ENCODE peak calls at places on chromosome 14, in four cellular contexts. N is AG10803, M is AG04450, D is omental fat pad. C is an unnamed sample.

GRCh38 chr14:79442776-79443175 is 768.5 kb downstream of the DIO2 start:
- DNase-seq in N (no peak), M (no peak), D (no peak), C (no peak)

GRCh38 chr14:63938198-63939005 is 85.6 kb downstream of the SYNE2 start:
- DNase-seq in N (no peak), M (no peak), D (no peak), C (no peak)

GRCh38 chr14:23568600-23569310 is 1.2 kb upstream of the AP1G2 start:
- DNase-seq in N (no peak), M (no peak), D (no peak), C (no peak)

GRCh38 chr14:24240110-24240918 is 2.1 kb downstream of the TINF2 start:
- DNase-seq in N (no peak), M (no peak), D (no peak), C (no peak)

GRCh38 chr14:79581912-79582576 is 629.3 kb downstream of the DIO2 start:
- DNase-seq in N (peak), M (no peak), D (no peak), C (no peak)

GRCh38 chr14:89956294-89957009 is 725 bp downstream of the TDP1 start:
- DNase-seq in N (peak), M (peak), D (peak), C (peak)

GRCh38 chr14:67567654-67568053 is 32.4 kb downstream of the PIGH start:
- DNase-seq in N (no peak), M (no peak), D (no peak), C (no peak)

GRCh38 chr14:101151226-101151929 is 247.9 kb upstream of the RTL1 start:
- DNase-seq in N (no peak), M (no peak), D (no peak), C (no peak)

GRCh38 chr14:35858521-35859209 is 32.5 kb downstream of the BRMS1L start:
- DNase-seq in N (peak), M (no peak), D (no peak), C (no peak)

GRCh38 chr14:60790850-60791249 is 56.3 kb downstream of the MNAT1 start:
- DNase-seq in N (no peak), M (no peak), D (no peak), C (no peak)

GRCh38 chr14:77184396-77185092 is 2.9 kb downstream of the TMEM63C start:
- DNase-seq in N (no peak), M (no peak), D (no peak), C (no peak)

GRCh38 chr14:64098120-64098519 is 196.1 kb downstream of the ESR2 start:
- DNase-seq in N (no peak), M (no peak), D (no peak), C (no peak)

GRCh38 chr14:65949711-65950516 is 536.3 kb upstream of the CCDC196 start:
- DNase-seq in N (no peak), M (no peak), D (no peak), C (no peak)

GRCh38 chr14:61280092-61280525 is 1.0 kb downstream of the TMEM30B start:
- DNase-seq in N (no peak), M (no peak), D (no peak), C (no peak)

GRCh38 chr14:36256131-36256801 is 64.2 kb downstream of the MBIP start:
- DNase-seq in N (peak), M (no peak), D (no peak), C (no peak)

GRCh38 chr14:88750413-88750812 is 42.3 kb downstream of the EML5 start:
- DNase-seq in N (no peak), M (no peak), D (no peak), C (no peak)

GRCh38 chr14:50955373-50956043 is 11.2 kb upstream of the PYGL start:
- DNase-seq in N (peak), M (peak), D (no peak), C (peak)
- TF ChIP-seq CTCF in N (peak), M (peak), D (no peak), C (peak)

GRCh38 chr14:102571043-102571442 is 21.4 kb upstream of the RCOR1 start:
- DNase-seq in N (no peak), M (no peak), D (no peak), C (no peak)

GRCh38 chr14:102565331-102565887 is 27.0 kb upstream of the RCOR1 start:
- DNase-seq in N (no peak), M (no peak), D (no peak), C (no peak)

GRCh38 chr14:102565959-102566358 is 26.5 kb upstream of the RCOR1 start:
- DNase-seq in N (no peak), M (no peak), D (no peak), C (no peak)

GRCh38 chr14:102570334-102570995 is 22.0 kb upstream of the RCOR1 start:
- DNase-seq in N (no peak), M (no peak), D (no peak), C (no peak)

DNA sequence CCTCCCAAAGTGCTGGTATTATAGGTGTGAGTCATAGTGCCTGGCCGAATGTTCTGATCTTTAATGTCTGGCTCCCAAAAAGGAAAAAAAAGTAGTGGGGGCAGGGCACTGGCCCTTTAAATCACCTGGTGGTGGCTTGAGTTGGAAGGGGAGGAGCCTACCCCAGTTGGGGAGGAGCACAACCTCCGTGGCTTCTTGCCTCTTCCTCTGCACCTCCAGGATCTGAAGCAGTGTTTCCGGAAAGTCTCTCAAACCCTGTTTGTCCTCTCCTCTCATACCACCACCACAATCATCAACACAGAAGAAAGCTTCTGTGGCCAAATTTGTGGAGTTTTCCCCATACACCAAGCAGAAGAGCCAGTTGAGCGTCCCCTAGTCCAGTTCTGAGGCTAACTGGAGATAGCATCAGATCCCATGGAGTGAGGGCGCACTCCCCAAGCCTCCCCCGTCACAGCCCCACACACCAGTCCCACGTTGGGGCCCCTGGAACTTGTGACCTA is 24.3 kb upstream of the RCOR1 start:
- DNase-seq in N (no peak), M (no peak), D (no peak), C (no peak)
- TF ChIP-seq CTCF in N (no peak), M (no peak), D (no peak), C (no peak)

DNA sequence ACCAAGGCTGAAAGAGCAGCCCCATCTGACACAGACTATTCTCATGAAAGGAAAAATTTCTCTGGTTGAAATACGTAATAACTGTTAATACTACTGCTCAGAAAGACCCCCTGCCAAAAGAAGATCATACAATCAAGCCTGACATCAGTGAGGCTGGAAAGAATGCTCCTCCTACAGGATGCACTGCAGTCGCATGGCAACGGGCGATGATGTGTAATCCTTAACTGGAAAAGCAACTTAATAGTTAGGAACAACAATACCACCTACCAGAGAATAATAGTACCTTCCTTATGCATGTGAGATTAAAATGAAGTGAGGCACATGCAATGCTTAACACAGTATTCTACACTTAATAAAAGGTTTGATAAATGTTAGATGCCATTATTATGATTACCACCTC is 1.2 kb upstream of the GOLGA5 start:
- DNase-seq in N (peak), M (no peak), D (no peak), C (no peak)
- TF ChIP-seq CTCF in N (no peak), M (no peak), D (no peak), C (no peak)

GRCh38 chr14:45807187-45807586 is 554.2 kb upstream of the MIS18BP1 start:
- DNase-seq in N (no peak), M (no peak), D (no peak), C (no peak)

GRCh38 chr14:45811155-45811554 is 558.2 kb upstream of the MIS18BP1 start:
- DNase-seq in N (no peak), M (no peak), D (no peak), C (no peak)

DNA sequence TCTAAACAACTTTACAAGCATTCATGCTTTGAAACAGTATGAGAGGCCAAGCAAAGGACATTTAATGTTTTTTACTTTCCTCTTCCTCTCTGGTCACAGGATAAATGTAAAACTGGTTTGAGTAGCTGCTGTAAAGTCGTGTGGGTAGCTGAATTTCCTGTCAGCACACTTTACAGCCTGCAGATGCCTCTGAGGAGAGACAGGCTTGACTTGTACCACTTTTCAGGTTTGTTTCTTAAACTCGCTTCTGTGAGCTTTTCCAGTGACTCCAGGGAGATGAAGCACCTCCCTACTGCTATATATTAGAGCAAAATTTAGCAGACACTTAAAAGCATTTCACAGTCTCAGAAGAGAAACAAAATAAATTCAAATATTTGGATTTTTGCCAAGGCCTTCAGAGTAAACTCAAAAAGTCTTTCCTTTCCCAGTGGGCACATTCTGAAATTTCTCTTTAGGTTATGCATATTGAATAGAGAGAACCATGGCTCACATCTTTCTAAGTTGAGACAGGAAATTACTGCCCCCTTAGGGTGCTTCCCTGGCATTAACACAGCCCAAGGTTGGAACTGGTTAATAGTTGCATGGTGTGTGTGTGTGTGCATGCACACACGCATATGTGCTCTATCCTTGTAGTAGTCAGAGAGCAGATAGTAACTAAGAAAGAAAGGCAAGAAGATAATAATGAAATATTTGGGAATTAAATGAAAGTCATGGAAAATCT is 557.3 kb upstream of the MIS18BP1 start:
- DNase-seq in N (no peak), M (no peak), D (no peak), C (no peak)
- TF ChIP-seq CTCF in N (no peak), M (no peak), D (no peak), C (no peak)

C was measured in AG09319.